ENCODE peak calls at places on chromosome 1, in nine cellular contexts. G, J, C, O, A, S, U, N and Z are unnamed samples.

GRCh38 chr1:60922304-60922703 is 160.1 kb upstream of the NFIA start:
- DNase-seq in A (peak), J (no peak), O (no peak), S (no peak), C (no peak), N (no peak), G (no peak), U (no peak), Z (peak)

GRCh38 chr1:98468111-98468717 is 193.3 kb upstream of the SNX7 start:
- DNase-seq in C (no peak), J (peak), N (peak), S (no peak), U (peak), A (peak), G (peak), O (peak), Z (peak)

GRCh38 chr1:2986549-2987305 is 34.5 kb upstream of the ACTRT2 start:
- DNase-seq in N (no peak), A (no peak), U (no peak), J (no peak), O (no peak), S (no peak), C (no peak), G (no peak), Z (no peak)

GRCh38 chr1:107748529-107748928 is 216.5 kb downstream of the VAV3 start:
- DNase-seq in O (peak), A (peak), J (no peak), C (no peak), S (no peak), U (peak), G (peak), N (peak), Z (peak)

GRCh38 chr1:8174807-8175206 is 143.1 kb upstream of the SLC45A1 start:
- DNase-seq in N (no peak), S (no peak), C (peak), O (peak), G (peak), U (peak), A (no peak), J (no peak), Z (no peak)

GRCh38 chr1:225915538-225915991 is 8.5 kb downstream of the PYCR2 start:
- DNase-seq in A (peak), S (no peak), N (no peak), G (no peak), J (no peak), C (no peak), U (peak), O (no peak), Z (peak)

GRCh38 chr1:2643414-2644077 is 10.7 kb upstream of the MMEL1 start:
- DNase-seq in C (no peak), G (no peak), S (no peak), U (no peak), N (no peak), J (no peak), A (no peak), O (no peak), Z (no peak)

GRCh38 chr1:247373721-247374141 is 42.1 kb upstream of the ZNF496 start:
- DNase-seq in S (peak), U (no peak), O (peak), A (peak), G (no peak), J (peak), C (peak), N (peak), Z (no peak)

GRCh38 chr1:87119741-87120140 is 205.3 kb downstream of the HS2ST1 start:
- DNase-seq in U (no peak), J (no peak), G (no peak), A (no peak), C (no peak), N (no peak), O (no peak), S (no peak), Z (no peak)

GRCh38 chr1:226981386-226981817 is 41.3 kb downstream of the COQ8A start:
- DNase-seq in N (no peak), C (no peak), U (no peak), S (no peak), J (no peak), G (no peak), A (no peak), O (no peak), Z (no peak)
- TF ChIP-seq CTCF in N (no peak), C (no peak), U (no peak), S (no peak), J (no peak), G (no peak), A (no peak), O (no peak), Z (no peak)

GRCh38 chr1:13528320-13528719 is 14.5 kb upstream of the LRRC38 start:
- DNase-seq in O (no peak), J (no peak), U (no peak), G (no peak), C (no peak), A (no peak), S (no peak), N (no peak), Z (no peak)
- TF ChIP-seq CTCF in O (no peak), J (no peak), U (no peak), G (no peak), C (no peak), A (no peak), S (no peak), N (no peak), Z (no peak)

DNA sequence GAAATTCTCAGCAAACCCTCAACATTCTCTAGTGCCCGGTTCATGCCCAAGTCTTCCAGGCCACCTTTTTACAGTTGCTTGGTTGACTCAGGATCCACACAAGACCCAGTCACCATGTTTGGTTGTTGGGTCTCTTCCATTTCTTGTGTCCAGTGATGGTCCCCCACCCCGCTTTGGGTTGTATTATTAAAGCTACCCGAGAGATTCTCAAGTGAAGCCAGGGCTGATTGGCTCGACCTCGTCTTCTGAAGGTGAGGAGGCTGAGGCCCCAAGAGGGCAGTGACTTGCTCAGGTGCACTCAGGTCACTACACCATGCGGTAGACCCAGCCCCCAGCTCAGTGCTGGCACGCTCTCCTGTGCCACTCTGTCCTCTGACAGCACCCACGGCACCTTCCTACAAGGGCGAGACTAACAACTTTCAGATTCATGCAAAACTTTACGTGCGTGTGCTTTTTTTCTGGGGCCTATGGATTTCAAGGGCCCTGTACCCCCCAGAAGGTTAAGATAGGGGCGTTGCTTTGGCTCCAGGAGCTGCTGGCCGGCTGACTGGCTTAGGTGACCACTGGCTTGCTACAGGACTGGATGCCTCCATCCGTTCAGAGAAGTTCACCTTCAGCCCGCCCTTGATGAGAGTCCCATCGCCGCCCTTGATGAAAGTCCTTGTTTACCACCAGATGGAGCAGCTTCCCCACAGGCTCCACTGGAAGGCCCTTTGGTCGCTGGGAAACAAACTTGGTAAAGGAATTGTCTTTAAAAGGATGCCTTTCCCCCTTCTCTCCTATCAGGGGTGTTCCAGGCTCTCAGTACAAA is 50.4 kb downstream of the CAPN9 start:
- DNase-seq in J (peak), C (peak), A (peak), O (peak), G (peak), U (peak), S (peak), N (peak), Z (peak)
- TF ChIP-seq CTCF in J (no peak), C (peak), A (peak), O (peak), G (peak), U (peak), S (peak), N (peak), Z (peak)

DNA sequence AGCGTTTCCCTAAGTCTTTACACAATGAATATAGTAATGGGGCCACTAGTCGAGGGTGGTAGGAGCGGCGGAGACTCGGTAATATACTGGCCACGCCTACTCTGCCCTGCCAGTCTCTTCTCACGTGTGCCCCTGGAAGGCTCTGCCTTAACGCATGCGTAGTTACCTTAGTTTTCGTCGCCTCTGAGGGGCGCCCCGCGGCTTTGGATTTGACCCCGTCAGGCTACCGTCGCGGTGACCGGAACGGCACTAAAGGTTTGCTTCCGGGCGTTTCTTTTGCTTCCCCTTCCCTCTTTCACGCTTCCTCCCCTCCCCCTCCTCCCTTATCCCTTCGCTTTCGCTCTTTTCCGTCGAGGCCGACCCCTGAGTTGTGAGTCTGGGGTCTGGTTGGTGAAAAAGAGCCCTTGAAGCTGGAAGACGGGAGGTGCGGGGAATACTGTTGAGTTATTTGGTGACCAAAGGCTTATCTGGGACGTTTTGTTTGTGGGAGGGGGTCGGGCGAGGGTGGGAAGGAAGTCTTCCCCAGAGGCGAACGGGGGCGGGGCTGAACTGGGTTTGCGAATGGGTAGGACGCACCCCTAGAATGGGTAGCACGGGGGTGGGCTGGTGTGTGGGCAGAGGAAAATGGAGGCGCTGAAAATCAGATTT is at the start of gene SETDB1:
- DNase-seq in C (peak), U (peak), G (peak), O (peak), J (peak), A (peak), S (peak), N (peak), Z (peak)
- TF ChIP-seq CTCF in C (peak), U (peak), G (no peak), O (no peak), J (no peak), A (no peak), S (no peak), N (no peak), Z (peak)

GRCh38 chr1:204258213-204259115 is 44.7 kb upstream of the GOLT1A start:
- DNase-seq in N (peak), S (peak), A (peak), C (peak), O (peak), U (peak), J (peak), G (peak), Z (peak)
- TF ChIP-seq CTCF in N (peak), S (peak), A (peak), C (peak), O (peak), U (peak), J (peak), G (peak), Z (peak)

DNA sequence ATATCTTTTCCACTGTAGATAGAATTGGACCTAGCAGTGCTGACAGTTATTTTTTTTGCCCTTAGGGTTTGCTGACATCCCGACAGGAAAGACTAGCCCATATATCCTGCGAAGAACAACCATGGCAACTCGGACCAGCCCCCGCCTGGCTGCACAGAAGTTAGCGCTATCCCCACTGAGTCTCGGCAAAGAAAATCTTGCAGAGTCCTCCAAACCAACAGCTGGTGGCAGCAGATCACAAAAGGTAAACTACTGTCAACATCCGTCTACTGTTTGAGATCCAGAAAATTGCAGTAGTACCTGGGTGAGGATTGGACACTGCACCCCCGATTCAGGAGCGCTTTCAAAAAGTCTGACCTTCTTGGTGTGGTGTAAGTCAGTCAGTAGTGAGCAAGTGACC is 55.8 kb downstream of the CENPF start:
- DNase-seq in N (peak), J (peak), C (peak), G (peak), A (peak), O (peak), U (peak), S (no peak), Z (peak)
- TF ChIP-seq CTCF in N (peak), J (no peak), C (peak), G (peak), A (peak), O (peak), U (peak), S (no peak), Z (peak)

GRCh38 chr1:102435483-102435882 is 438.8 kb upstream of the OLFM3 start:
- DNase-seq in G (no peak), J (no peak), C (no peak), A (no peak), S (no peak), U (no peak), O (no peak), N (no peak), Z (no peak)

GRCh38 chr1:102431253-102431652 is 434.5 kb upstream of the OLFM3 start:
- DNase-seq in C (no peak), J (no peak), N (no peak), S (no peak), U (no peak), G (no peak), A (no peak), O (no peak), Z (no peak)

DNA sequence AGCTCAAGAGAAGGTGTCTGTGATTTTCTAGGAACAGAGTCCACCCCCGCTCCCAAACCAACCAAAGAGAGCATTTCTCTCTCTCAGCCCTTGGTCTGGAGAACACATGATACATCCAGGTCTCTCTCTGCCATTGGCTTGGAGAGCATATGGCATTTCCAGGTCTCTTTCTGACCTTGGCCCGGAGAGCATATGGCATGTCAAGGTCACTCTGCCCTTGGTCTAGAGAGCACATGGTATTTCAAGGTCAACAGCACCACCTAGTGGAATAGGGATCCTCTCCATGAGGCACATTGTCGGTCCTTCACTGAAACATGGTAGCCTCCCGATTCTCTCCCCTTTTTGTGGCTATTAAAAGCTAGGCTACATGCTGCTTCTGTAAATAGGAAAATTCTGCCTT is 437.7 kb upstream of the OLFM3 start:
- DNase-seq in J (peak), N (no peak), S (no peak), C (no peak), G (peak), O (peak), A (peak), U (no peak), Z (no peak)
- TF ChIP-seq CTCF in J (peak), N (no peak), S (no peak), C (no peak), G (no peak), O (peak), A (peak), U (no peak), Z (peak)

GRCh38 chr1:175646439-175647209 is 96.8 kb downstream of the TNR start:
- DNase-seq in O (no peak), N (no peak), J (no peak), A (no peak), G (no peak), S (no peak), C (no peak), U (no peak), Z (no peak)

GRCh38 chr1:175648927-175649326 is 94.5 kb downstream of the TNR start:
- DNase-seq in A (no peak), N (no peak), O (no peak), G (no peak), S (no peak), U (no peak), J (no peak), C (no peak), Z (no peak)

DNA sequence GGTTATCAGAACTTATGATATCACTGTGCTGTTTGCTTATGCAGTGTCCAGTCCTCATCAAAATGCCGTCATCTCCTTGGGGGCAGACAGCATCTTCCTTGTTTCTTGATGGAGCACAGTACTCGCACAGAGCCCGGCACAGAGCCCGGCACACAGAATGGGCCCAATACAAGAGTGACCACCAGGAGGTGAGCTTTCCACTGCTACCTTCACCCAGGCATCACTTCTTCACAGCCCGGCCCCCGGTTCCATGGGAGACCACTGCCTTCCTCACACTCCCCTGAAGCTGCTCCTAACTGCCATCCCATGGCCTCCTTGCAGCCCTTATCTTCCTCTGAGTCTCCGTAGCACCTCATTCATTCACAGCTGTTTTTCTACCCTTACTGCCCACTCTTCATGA is 94.0 kb downstream of the TNR start:
- DNase-seq in A (no peak), S (no peak), G (no peak), C (no peak), J (no peak), O (no peak), U (no peak), N (no peak), Z (no peak)
- TF ChIP-seq CTCF in A (no peak), S (no peak), G (no peak), C (no peak), J (no peak), O (no peak), U (no peak), N (no peak), Z (no peak)